ENCODE peak calls at places on chromosomes 11 and 22, in six cellular contexts. U is K562, L is endothelial cell of umbilical vein, S is HCT116, Q is GM23338, R is HepG2. Z is an unnamed sample.

GRCh38 chr11:17571431-17572358 is 24.6 kb downstream of the OTOG start:
- DNase-seq in U (no peak), L (no peak), S (no peak), Q (no peak), R (no peak), Z (no peak)

GRCh38 chr11:1290052-1291040 is 19.1 kb downstream of the TOLLIP start:
- DNase-seq in U (no peak), L (no peak), S (no peak), Q (no peak), R (no peak), Z (no peak)

GRCh38 chr11:504994-505344 is 2.1 kb downstream of the RNH1 start:
- DNase-seq in U (no peak), L (no peak), S (no peak), Q (no peak), R (no peak), Z (no peak)

GRCh38 chr11:86486261-86487030 is 111.8 kb downstream of the CCDC81 start:
- DNase-seq in U (no peak), L (no peak), S (no peak), Q (no peak), R (no peak), Z (no peak)

GRCh38 chr11:109808569-109808968 is 284.6 kb upstream of the ZC3H12C start:
- DNase-seq in U (peak; percentile 20), L (peak; percentile 4), S (no peak), Q (no peak), R (no peak), Z (no peak)

GRCh38 chr11:119754199-119754598 is 25.2 kb upstream of the NECTIN1 start:
- DNase-seq in U (no peak), L (no peak), S (no peak), Q (no peak), R (no peak), Z (no peak)

GRCh38 chr22:20793386-20794131 is 19.6 kb downstream of the SERPIND1 start:
- DNase-seq in U (no peak), L (no peak), S (no peak), Q (no peak), R (no peak), Z (no peak)

GRCh38 chr22:35299217-35299716 is 427 bp upstream of the TOM1 start:
- DNase-seq in U (no peak), L (no peak), S (no peak), Q (no peak), R (no peak), Z (no peak)

GRCh38 chr11:47854667-47855066 is 6.5 kb upstream of the NUP160 start:
- DNase-seq in U (no peak), L (no peak), S (no peak), Q (no peak), R (no peak), Z (no peak)

GRCh38 chr11:126115820-126116319 is 53.2 kb upstream of the CDON start:
- DNase-seq in U (peak; percentile 23), L (peak; percentile 94), S (peak; percentile 7), Q (peak; percentile 39), R (peak; percentile 93), Z (no peak)

GRCh38 chr11:103491777-103492176 is 382.6 kb downstream of the DYNC2H1 start:
- DNase-seq in U (no peak), L (no peak), S (no peak), Q (peak; percentile 83), R (no peak), Z (no peak)

GRCh38 chr11:72989727-72990126 is 152.4 kb downstream of the FCHSD2 start:
- DNase-seq in U (no peak), L (no peak), S (no peak), Q (no peak), R (no peak), Z (no peak)

GRCh38 chr22:42991010-42991651 is 23.8 kb downstream of the PACSIN2 start:
- DNase-seq in U (peak; percentile 19), L (no peak), S (no peak), Q (no peak), R (no peak), Z (no peak)

GRCh38 chr22:48740086-48740730 is 1087.5 kb downstream of the BRD1 start:
- DNase-seq in U (no peak), L (no peak), S (no peak), Q (no peak), R (no peak), Z (no peak)

GRCh38 chr11:57662893-57663292 is 5.0 kb upstream of the ZDHHC5 start:
- DNase-seq in U (peak; percentile 57), L (no peak), S (no peak), Q (peak; percentile 61), R (no peak), Z (no peak)

GRCh38 chr22:19522881-19523239 is 1.4 kb downstream of the CLDN5 start:
- DNase-seq in U (no peak), L (no peak), S (no peak), Q (no peak), R (no peak), Z (no peak)
- TF ChIP-seq EZH2 in U (no peak), L (no peak), S (no peak), Q (no peak), R (no peak), Z (no peak)

GRCh38 chr11:123365955-123366354 is 64.1 kb upstream of the GRAMD1B start:
- DNase-seq in U (no peak), L (no peak), S (no peak), Q (peak; percentile 39), R (no peak), Z (no peak)

GRCh38 chr11:123360267-123360936 is 69.7 kb upstream of the GRAMD1B start:
- DNase-seq in U (no peak), L (no peak), S (no peak), Q (no peak), R (no peak), Z (no peak)

GRCh38 chr11:123362941-123363340 is 67.1 kb upstream of the GRAMD1B start:
- DNase-seq in U (no peak), L (no peak), S (no peak), Q (no peak), R (no peak), Z (no peak)

GRCh38 chr11:123364145-123364544 is 65.9 kb upstream of the GRAMD1B start:
- DNase-seq in U (no peak), L (no peak), S (no peak), Q (no peak), R (no peak), Z (no peak)

DNA sequence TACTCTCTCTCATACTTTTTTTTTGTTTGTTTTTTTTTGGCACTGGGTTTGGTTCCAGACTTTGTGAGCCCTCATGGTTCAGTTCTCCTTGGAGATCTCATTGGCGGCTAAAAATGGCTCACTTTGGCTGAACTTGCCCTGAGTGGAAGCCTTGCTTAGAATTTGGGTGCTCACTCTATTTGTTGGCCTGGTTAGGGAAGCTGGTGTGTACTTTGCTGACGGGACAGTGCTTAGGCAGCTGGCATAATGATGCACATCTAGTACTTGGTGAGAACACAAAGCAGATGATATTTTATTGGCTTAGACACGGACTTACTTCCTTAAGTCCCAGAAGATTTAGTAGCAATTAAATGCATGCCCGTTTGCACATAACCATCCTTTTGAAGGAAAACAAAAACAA is 66.5 kb upstream of the GRAMD1B start:
- DNase-seq in U (no peak), L (no peak), S (no peak), Q (no peak), R (no peak), Z (no peak)
- TF ChIP-seq POLR2AphosphoS5 in U (no peak), L (no peak), S (no peak), Q (no peak), R (no peak), Z (no peak)

GRCh38 chr22:50009765-50010675 is 2.5 kb downstream of the IL17REL start:
- DNase-seq in U (no peak), L (no peak), S (no peak), Q (no peak), R (no peak), Z (no peak)
- TF ChIP-seq EZH2 in U (no peak), L (no peak), S (no peak), Q (no peak), R (no peak), Z (no peak)

DNA sequence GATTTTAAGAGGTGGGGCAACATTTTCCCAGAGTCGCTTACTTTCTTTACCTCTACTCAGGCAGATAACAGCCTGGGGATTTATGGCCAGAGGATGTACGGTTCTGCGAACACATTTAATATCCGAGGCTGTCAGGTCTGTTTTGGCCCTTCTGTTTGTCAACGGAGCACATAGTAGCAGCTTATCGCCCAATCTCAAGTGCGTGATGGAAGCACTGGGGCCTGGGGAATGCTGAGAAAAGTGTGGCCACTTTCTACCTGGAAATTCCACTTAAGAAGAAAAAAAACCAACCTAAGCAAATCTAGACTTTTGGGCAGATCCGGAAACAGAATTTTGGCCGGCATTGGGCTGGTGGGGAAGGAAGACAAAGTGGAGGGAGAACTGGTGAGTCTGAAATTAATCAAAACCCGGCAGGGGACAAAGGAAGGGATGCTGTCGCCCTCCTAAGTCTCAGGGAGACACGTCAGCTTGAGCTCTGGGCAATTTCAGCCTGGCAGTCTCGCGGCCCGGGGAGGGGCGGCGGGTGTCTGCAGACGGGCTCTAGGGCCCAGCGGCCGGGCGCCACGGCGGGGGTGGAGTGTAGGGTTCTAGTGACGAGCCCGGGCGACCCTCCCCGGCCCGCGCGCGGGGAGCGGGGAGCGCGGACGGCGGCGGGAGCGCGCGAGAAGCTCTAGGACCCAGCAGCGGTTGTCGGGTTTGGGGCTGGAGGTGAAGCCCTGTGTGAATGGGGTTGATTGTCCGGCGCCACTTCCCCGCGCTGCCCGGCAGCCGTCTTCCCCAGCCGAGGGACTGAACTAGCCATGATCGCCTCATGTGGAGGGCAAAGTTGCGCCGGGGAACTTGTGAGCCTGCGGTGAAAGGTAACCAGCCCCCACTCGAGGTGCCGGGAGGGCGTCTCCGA is at the start of gene AMOTL1:
- DNase-seq in U (peak; percentile 89), L (peak; percentile 85), S (peak; percentile 65), Q (peak; percentile 92), R (no peak), Z (no peak)
- TF ChIP-seq POLR2AphosphoS5 in U (no peak), L (peak; percentile 85), S (peak; percentile 77), Q (no peak), R (no peak), Z (peak; percentile 68)